ENCODE peak calls at places on chromosomes 7 and 10, in four cellular contexts. W is HCT116; Y is cardiac fibroblast; J is CD8-positive, alpha-beta T cell. D is an unnamed sample.

GRCh38 chr10:112184052-112184371 is 447 bp upstream of the GPAM start:
- DNase-seq in Y (no peak), W (no peak), J (no peak), D (no peak)

GRCh38 chr10:60944159-60944909 is at the start of gene RHOBTB1:
- DNase-seq in Y (peak), W (no peak), J (no peak), D (peak)

GRCh38 chr7:99557196-99557607 is 1.2 kb upstream of the ZNF655 start:
- DNase-seq in J (no peak), Y (no peak), W (no peak), D (no peak)

GRCh38 chr7:112226701-112227276 is 20.3 kb downstream of the ZNF277 start:
- DNase-seq in Y (peak), J (no peak), W (no peak), D (no peak)

GRCh38 chr10:70535451-70535850 is 56.9 kb downstream of the PALD1 start:
- DNase-seq in W (no peak), Y (no peak), J (no peak), D (no peak)

GRCh38 chr7:21960922-21961321 is 15.2 kb upstream of the CDCA7L start:
- DNase-seq in J (no peak), Y (peak), W (no peak), D (peak)

GRCh38 chr7:4245135-4245865 is 436.8 kb upstream of the FOXK1 start:
- DNase-seq in Y (no peak), J (no peak), W (no peak), D (no peak)

GRCh38 chr7:142436601-142437000 is 178.7 kb upstream of the PRSS58 start:
- DNase-seq in Y (peak), J (no peak), W (no peak), D (no peak)

GRCh38 chr10:4654496-4654895 is 171.5 kb upstream of the AKR1E2 start:
- DNase-seq in W (no peak), Y (no peak), J (no peak), D (no peak)

GRCh38 chr7:4265676-4266075 is 416.4 kb upstream of the FOXK1 start:
- DNase-seq in Y (no peak), J (no peak), W (no peak), D (no peak)

GRCh38 chr10:50575477-50576244 is 48.1 kb downstream of the SGMS1 start:
- DNase-seq in W (no peak), Y (no peak), J (no peak), D (no peak)

GRCh38 chr10:61757525-61758397 is 95.0 kb downstream of the CABCOCO1 start:
- DNase-seq in Y (peak), J (no peak), W (no peak), D (peak)

GRCh38 chr10:118951218-118951617 is 78.3 kb upstream of the NANOS1 start:
- DNase-seq in Y (no peak), J (no peak), W (no peak), D (no peak)

GRCh38 chr7:102991540-102992214 is 78.9 kb downstream of the LRRC17 start:
- DNase-seq in W (peak), J (no peak), Y (peak), D (peak)

GRCh38 chr10:16497911-16498310 is 23.8 kb downstream of the C1QL3 start:
- DNase-seq in W (no peak), J (no peak), Y (peak), D (no peak)

GRCh38 chr10:105502076-105502475 is 861.0 kb downstream of the SORCS3 start:
- DNase-seq in Y (no peak), W (no peak), J (no peak), D (no peak)
- TF ChIP-seq CTCF in Y (no peak), W (no peak), J (no peak), D (no peak)

GRCh38 chr7:24573554-24574338 is 494 bp downstream of the PALS2 start:
- DNase-seq in J (peak), W (no peak), Y (peak), D (peak)
- TF ChIP-seq CTCF in J (no peak), W (no peak), Y (no peak), D (no peak)

GRCh38 chr10:35887686-35888085 is 245.6 kb upstream of the FZD8 start:
- DNase-seq in J (no peak), W (no peak), Y (no peak), D (no peak)

GRCh38 chr10:35884657-35885071 is 242.6 kb upstream of the FZD8 start:
- DNase-seq in Y (no peak), J (no peak), W (no peak), D (no peak)

GRCh38 chr10:35885076-35885475 is 243.0 kb upstream of the FZD8 start:
- DNase-seq in J (no peak), Y (no peak), W (no peak), D (no peak)

GRCh38 chr10:35881320-35881719 is 239.2 kb upstream of the FZD8 start:
- DNase-seq in Y (no peak), J (no peak), W (no peak), D (no peak)

GRCh38 chr10:35882422-35883150 is 240.5 kb upstream of the FZD8 start:
- DNase-seq in J (no peak), W (no peak), Y (no peak), D (no peak)
- TF ChIP-seq CTCF in J (no peak), W (no peak), Y (no peak), D (no peak)

GRCh38 chr7:134553976-134554375 is 5.1 kb downstream of the AKR1B15 start:
- DNase-seq in J (no peak), W (no peak), Y (peak), D (no peak)
- TF ChIP-seq CTCF in J (no peak), W (peak), Y (peak), D (peak)

D was measured in HFFc6.